ENCODE peak calls at places on chromosome 4, in five cellular contexts. V, R, Q, O and U are unnamed samples.

GRCh38 chr4:134777626-134778025 is 576.0 kb upstream of the PABPC4L start:
- DNase-seq in R (peak; percentile 1), V (no peak), Q (no peak), O (no peak), U (peak; percentile 20)

GRCh38 chr4:120718979-120719566 is 203.5 kb downstream of the PRDM5 start:
- DNase-seq in R (peak; percentile 34), Q (peak; percentile 35), V (peak; percentile 33), O (no peak), U (peak; percentile 54)

GRCh38 chr4:65668201-65669007 is 1.9 kb downstream of the EPHA5 start:
- DNase-seq in V (no peak), O (no peak), Q (no peak), R (peak; percentile 8), U (peak; percentile 39)

GRCh38 chr4:14908635-14909034 is 93.6 kb upstream of the CPEB2 start:
- DNase-seq in V (no peak), Q (no peak), O (no peak), R (no peak), U (no peak)

GRCh38 chr4:10077492-10078335 is 38.9 kb downstream of the WDR1 start:
- DNase-seq in Q (no peak), R (no peak), V (no peak), O (no peak), U (no peak)

GRCh38 chr4:25308761-25309160 is 3.8 kb upstream of the ZCCHC4 start:
- DNase-seq in R (no peak), V (no peak), Q (no peak), O (no peak), U (no peak)

GRCh38 chr4:24748023-24748422 is 47.4 kb upstream of the SOD3 start:
- DNase-seq in Q (no peak), V (no peak), O (no peak), R (no peak), U (no peak)

GRCh38 chr4:100391913-100392312 is 125.9 kb downstream of the EMCN start:
- DNase-seq in Q (no peak), V (no peak), R (no peak), O (no peak), U (no peak)

GRCh38 chr4:94412019-94413017 is 39.4 kb upstream of the PDLIM5 start:
- DNase-seq in R (no peak), V (peak; percentile 30), O (no peak), Q (no peak), U (no peak)

GRCh38 chr4:184815046-184815877 is 10.5 kb downstream of the ACSL1 start:
- DNase-seq in R (peak; percentile 78), Q (peak; percentile 78), V (peak; percentile 83), O (no peak), U (peak; percentile 84)

GRCh38 chr4:118373614-118374255 is 20.9 kb upstream of the PRSS12 start:
- DNase-seq in V (no peak), Q (no peak), O (no peak), R (no peak), U (no peak)

GRCh38 chr4:1469043-1469442 is 62.8 kb upstream of the NKX1-1 start:
- DNase-seq in V (no peak), O (no peak), Q (peak; percentile 4), R (peak; percentile 3), U (no peak)

GRCh38 chr4:114317564-114317963 is 281.0 kb upstream of the UGT8 start:
- DNase-seq in O (no peak), Q (no peak), R (no peak), V (no peak), U (no peak)

GRCh38 chr4:143352052-143352451 is 15.4 kb downstream of the GAB1 start:
- DNase-seq in O (no peak), R (peak; percentile 63), Q (peak; percentile 64), V (no peak), U (no peak)
- H3K4me3 ChIP-seq in O (no peak overlapping the region), R (no peak overlapping the region), Q (no peak overlapping the region), V (peak overlapping the region; percentile 37), U (no peak overlapping the region)

DNA sequence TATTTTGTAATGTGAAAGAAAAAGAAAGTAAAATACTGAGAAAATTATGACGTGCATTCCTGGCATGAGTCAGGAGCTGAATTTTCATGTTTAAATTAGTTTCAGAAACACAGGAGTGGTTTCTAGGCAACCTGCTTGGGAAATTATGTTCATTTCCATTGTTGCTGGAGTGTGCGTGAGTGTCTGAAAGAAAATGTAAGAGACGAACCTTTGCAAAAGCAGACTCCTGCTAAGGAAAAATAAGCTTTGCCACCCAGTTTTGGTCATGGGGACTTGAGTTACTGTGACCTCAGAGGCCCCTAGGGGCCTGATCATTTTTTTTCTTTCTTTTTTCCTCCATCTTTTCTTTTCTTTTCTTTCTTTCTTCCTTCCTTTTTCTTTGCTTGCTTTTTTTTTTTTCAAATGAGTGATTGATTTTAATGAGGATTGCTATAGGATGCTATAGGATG is 18.8 kb upstream of the CHRNA9 start:
- DNase-seq in R (no peak), V (no peak), Q (no peak), O (no peak), U (no peak)
- H3K4me3 ChIP-seq in R (peak overlapping the region; percentile 63), V (no peak overlapping the region), Q (no peak overlapping the region), O (peak overlapping the region; percentile 73), U (no peak overlapping the region)

GRCh38 chr4:8113611-8114343 is 44.8 kb downstream of the ABLIM2 start:
- DNase-seq in O (no peak), R (no peak), V (no peak), Q (no peak), U (no peak)
- H3K4me3 ChIP-seq in O (no peak overlapping the region), R (no peak overlapping the region), V (no peak overlapping the region), Q (no peak overlapping the region), U (no peak overlapping the region)

GRCh38 chr4:150224896-150225591 is 146.8 kb downstream of the DCLK2 start:
- DNase-seq in Q (no peak), R (no peak), V (no peak), O (no peak), U (no peak)
- H3K4me3 ChIP-seq in Q (no peak overlapping the region), R (peak overlapping the region; percentile 48), V (no peak overlapping the region), O (no peak overlapping the region), U (no peak overlapping the region)

GRCh38 chr4:153792007-153792892 is 3.4 kb upstream of the SFRP2 start:
- DNase-seq in V (peak; percentile 26), O (no peak), Q (peak; percentile 49), R (peak; percentile 82), U (peak; percentile 76)

GRCh38 chr4:153789741-153790651 is 1.1 kb upstream of the SFRP2 start:
- DNase-seq in Q (no peak), O (no peak), V (no peak), R (peak; percentile 38), U (no peak)

GRCh38 chr4:153792893-153793227 is 4.0 kb upstream of the SFRP2 start:
- DNase-seq in R (no peak), Q (no peak), V (no peak), O (no peak), U (no peak)

GRCh38 chr4:153788419-153789276 is at the start of gene SFRP2:
- DNase-seq in V (no peak), O (no peak), Q (no peak), R (peak; percentile 44), U (no peak)

DNA sequence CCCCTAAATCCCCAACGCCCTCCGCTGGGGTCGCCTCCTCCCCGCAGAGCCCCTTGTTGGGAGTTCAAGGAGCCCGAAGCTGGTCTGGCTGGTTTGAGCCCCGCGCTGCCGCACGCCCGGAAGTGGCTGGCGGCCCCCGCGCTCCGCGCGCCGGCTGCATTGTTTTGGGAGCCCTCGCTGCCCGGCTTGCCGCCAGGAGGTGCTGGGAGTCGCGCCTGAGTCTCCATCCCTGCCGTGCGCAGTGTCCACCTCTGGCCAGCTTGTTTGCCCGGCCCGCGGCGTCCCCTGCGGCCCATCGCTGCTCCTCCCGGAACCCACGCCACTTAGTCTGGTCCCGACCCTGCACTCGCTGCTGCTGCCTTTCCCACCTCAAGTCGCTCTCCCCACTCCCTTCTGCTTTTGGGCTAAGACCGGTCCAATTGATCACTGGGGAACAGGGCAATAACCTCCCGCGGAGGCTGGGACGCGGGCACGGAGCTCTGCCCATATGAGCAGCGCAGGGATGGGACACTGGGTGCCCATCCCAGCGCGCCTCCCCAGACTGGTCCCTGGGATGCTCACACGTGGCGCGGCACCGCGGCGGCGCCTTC is 2.2 kb upstream of the SFRP2 start:
- DNase-seq in Q (no peak), O (no peak), R (peak; percentile 78), V (no peak), U (no peak)
- H3K4me3 ChIP-seq in Q (peak overlapping the region; percentile 14), O (peak overlapping the region; percentile 29), R (peak overlapping the region; percentile 39), V (peak overlapping the region; percentile 28), U (no peak overlapping the region)